ENCODE peak calls at places on chromosomes 11 and 22, in six cellular contexts. One of them, this sample, is unnamed.

GRCh38 chr11:102653744-102654291 is 28.7 kb upstream of the MMP20 start:
- DNase-seq in HCT116: no peak
- DNase-seq in WTC11: no peak
- DNase-seq in GM12878: no peak
- DNase-seq in H1: no peak
- DNase-seq in HepG2: no peak
- DNase-seq in this sample: no peak

GRCh38 chr22:38835888-38836301 is 7.9 kb downstream of the NPTXR start:
- DNase-seq in HCT116: no peak
- DNase-seq in WTC11: no peak
- DNase-seq in GM12878: no peak
- DNase-seq in H1: no peak
- DNase-seq in HepG2: no peak
- DNase-seq in this sample: no peak

GRCh38 chr22:42872821-42873220 is 15.7 kb upstream of the ARFGAP3 start:
- DNase-seq in HCT116: no peak
- DNase-seq in WTC11: no peak
- DNase-seq in GM12878: no peak
- DNase-seq in H1: no peak
- DNase-seq in HepG2: no peak
- DNase-seq in this sample: no peak

GRCh38 chr11:68271781-68272608 is at the start of gene C11orf24:
- DNase-seq in HCT116: peak; percentile 79
- DNase-seq in WTC11: peak; percentile 93
- DNase-seq in GM12878: peak; percentile 82
- DNase-seq in H1: peak; percentile 95
- DNase-seq in HepG2: peak; percentile 84
- DNase-seq in this sample: peak; percentile 95

GRCh38 chr11:67098799-67099198 is 20.3 kb upstream of the KDM2A start:
- DNase-seq in HCT116: no peak
- DNase-seq in WTC11: no peak
- DNase-seq in GM12878: no peak
- DNase-seq in H1: no peak
- DNase-seq in HepG2: no peak
- DNase-seq in this sample: no peak

GRCh38 chr11:132631956-132632355 is 900.3 kb downstream of the OPCML start:
- DNase-seq in HCT116: no peak
- DNase-seq in WTC11: no peak
- DNase-seq in GM12878: no peak
- DNase-seq in H1: no peak
- DNase-seq in HepG2: no peak
- DNase-seq in this sample: no peak

GRCh38 chr11:134068829-134069425 is at the start of gene JAM3:
- DNase-seq in HCT116: no peak
- DNase-seq in WTC11: peak; percentile 99
- DNase-seq in GM12878: peak; percentile 25
- DNase-seq in H1: peak; percentile 99
- DNase-seq in HepG2: peak; percentile 83
- DNase-seq in this sample: peak; percentile 87

GRCh38 chr11:61968758-61969390 is 1.4 kb upstream of the FTH1 start:
- DNase-seq in HCT116: no peak
- DNase-seq in WTC11: no peak
- DNase-seq in GM12878: no peak
- DNase-seq in H1: no peak
- DNase-seq in HepG2: no peak
- DNase-seq in this sample: no peak

GRCh38 chr22:20550851-20551744 is 43.7 kb downstream of the MED15 start:
- DNase-seq in HCT116: no peak
- DNase-seq in WTC11: peak; percentile 25
- DNase-seq in GM12878: peak; percentile 12
- DNase-seq in H1: no peak
- DNase-seq in HepG2: no peak
- DNase-seq in this sample: no peak

GRCh38 chr11:15195454-15196200 is 80.9 kb downstream of the INSC start:
- DNase-seq in HCT116: no peak
- DNase-seq in WTC11: no peak
- DNase-seq in GM12878: no peak
- DNase-seq in H1: peak; percentile 22
- DNase-seq in HepG2: peak; percentile 55
- DNase-seq in this sample: no peak

GRCh38 chr22:29470159-29470855 is 9.7 kb upstream of the NEFH start:
- DNase-seq in HCT116: peak; percentile 62
- DNase-seq in WTC11: peak; percentile 95
- DNase-seq in GM12878: no peak
- DNase-seq in H1: peak; percentile 99
- DNase-seq in HepG2: peak; percentile 26
- DNase-seq in this sample: peak; percentile 78

GRCh38 chr22:24926428-24926725 is 20.1 kb downstream of the LHFPL7 start:
- DNase-seq in HCT116: no peak
- DNase-seq in WTC11: no peak
- DNase-seq in GM12878: no peak
- DNase-seq in H1: no peak
- DNase-seq in HepG2: no peak
- DNase-seq in this sample: no peak

GRCh38 chr11:8988329-8989234 is 15.2 kb downstream of the NRIP3 start:
- DNase-seq in HCT116: no peak
- DNase-seq in WTC11: no peak
- DNase-seq in GM12878: no peak
- DNase-seq in H1: no peak
- DNase-seq in HepG2: no peak
- DNase-seq in this sample: peak; percentile 93

GRCh38 chr11:132072880-132073213 is 702.4 kb downstream of the NTM start:
- DNase-seq in HCT116: no peak
- DNase-seq in WTC11: no peak
- DNase-seq in GM12878: no peak
- DNase-seq in H1: no peak
- DNase-seq in HepG2: no peak
- DNase-seq in this sample: no peak

GRCh38 chr22:49961601-49962011 is 1.0 kb downstream of the PIM3 start:
- DNase-seq in HCT116: no peak
- DNase-seq in WTC11: peak; percentile 48
- DNase-seq in GM12878: no peak
- DNase-seq in H1: no peak
- DNase-seq in HepG2: no peak
- DNase-seq in this sample: no peak

GRCh38 chr11:71356904-71357303 is 91.3 kb downstream of the DHCR7 start:
- DNase-seq in HCT116: no peak
- DNase-seq in WTC11: no peak
- DNase-seq in GM12878: no peak
- DNase-seq in H1: no peak
- DNase-seq in HepG2: no peak
- DNase-seq in this sample: no peak

GRCh38 chr22:45341503-45341902 is 31.8 kb downstream of the FAM118A start:
- DNase-seq in HCT116: no peak
- DNase-seq in WTC11: no peak
- DNase-seq in GM12878: no peak
- DNase-seq in H1: no peak
- DNase-seq in HepG2: no peak
- DNase-seq in this sample: no peak

GRCh38 chr11:121207485-121208115 is 85.0 kb upstream of the SC5D start:
- DNase-seq in HCT116: no peak
- DNase-seq in WTC11: no peak
- DNase-seq in GM12878: peak; percentile 50
- DNase-seq in H1: no peak
- DNase-seq in HepG2: no peak
- DNase-seq in this sample: no peak

GRCh38 chr11:18046116-18046777 is at the start of gene TPH1:
- DNase-seq in HCT116: no peak
- DNase-seq in WTC11: peak; percentile 68
- DNase-seq in GM12878: no peak
- DNase-seq in H1: peak; percentile 75
- DNase-seq in HepG2: no peak
- DNase-seq in this sample: peak; percentile 12

GRCh38 chr11:45045692-45046471 is 95.2 kb upstream of the TP53I11 start:
- DNase-seq in HCT116: peak; percentile 6
- DNase-seq in WTC11: no peak
- DNase-seq in GM12878: no peak
- DNase-seq in H1: no peak
- DNase-seq in HepG2: no peak
- DNase-seq in this sample: no peak

GRCh38 chr11:134503104-134503503 is 91.1 kb upstream of the B3GAT1 start:
- DNase-seq in HCT116: no peak
- DNase-seq in WTC11: peak; percentile 30
- DNase-seq in GM12878: no peak
- DNase-seq in H1: no peak
- DNase-seq in HepG2: no peak
- DNase-seq in this sample: no peak

GRCh38 chr11:72294566-72295395 is 50.8 kb upstream of the PHOX2A start:
- DNase-seq in HCT116: no peak
- DNase-seq in WTC11: no peak
- DNase-seq in GM12878: no peak
- DNase-seq in H1: peak; percentile 31
- DNase-seq in HepG2: no peak
- DNase-seq in this sample: no peak

GRCh38 chr11:35114901-35115687 is 23.9 kb upstream of the CD44 start:
- DNase-seq in HCT116: no peak
- DNase-seq in WTC11: no peak
- DNase-seq in GM12878: no peak
- DNase-seq in H1: no peak
- DNase-seq in HepG2: no peak
- DNase-seq in this sample: no peak

GRCh38 chr11:67640758-67641113 is 1.2 kb upstream of the TBX10 start:
- DNase-seq in HCT116: no peak
- DNase-seq in WTC11: peak; percentile 7
- DNase-seq in GM12878: no peak
- DNase-seq in H1: no peak
- DNase-seq in HepG2: no peak
- DNase-seq in this sample: no peak

GRCh38 chr22:32069579-32070372 is 26.7 kb downstream of the SLC5A1 start:
- DNase-seq in HCT116: no peak
- DNase-seq in WTC11: no peak
- DNase-seq in GM12878: no peak
- DNase-seq in H1: no peak
- DNase-seq in HepG2: no peak
- DNase-seq in this sample: no peak

GRCh38 chr11:13140028-13140870 is 131.1 kb downstream of the RASSF10 start:
- DNase-seq in HCT116: no peak
- DNase-seq in WTC11: no peak
- DNase-seq in GM12878: peak; percentile 57
- DNase-seq in H1: no peak
- DNase-seq in HepG2: peak; percentile 100
- DNase-seq in this sample: no peak

GRCh38 chr11:120536797-120537169 is 25.2 kb downstream of the GRIK4 start:
- DNase-seq in HCT116: no peak
- DNase-seq in WTC11: no peak
- DNase-seq in GM12878: no peak
- DNase-seq in H1: no peak
- DNase-seq in HepG2: no peak
- DNase-seq in this sample: no peak

GRCh38 chr11:17802491-17802890 is 67.9 kb downstream of the KCNC1 start:
- DNase-seq in HCT116: no peak
- DNase-seq in WTC11: no peak
- DNase-seq in GM12878: no peak
- DNase-seq in H1: no peak
- DNase-seq in HepG2: no peak
- DNase-seq in this sample: no peak

GRCh38 chr22:37210041-37210803 is 2.1 kb downstream of the SSTR3 start:
- DNase-seq in HCT116: no peak
- DNase-seq in WTC11: no peak
- DNase-seq in GM12878: no peak
- DNase-seq in H1: no peak
- DNase-seq in HepG2: no peak
- DNase-seq in this sample: no peak

GRCh38 chr22:44297662-44298061 is 15.1 kb downstream of the SHISAL1 start:
- DNase-seq in HCT116: no peak
- DNase-seq in WTC11: no peak
- DNase-seq in GM12878: no peak
- DNase-seq in H1: no peak
- DNase-seq in HepG2: no peak
- DNase-seq in this sample: no peak
- TF ChIP-seq ATF3 in HCT116: no peak
- TF ChIP-seq ATF3 in WTC11: no peak
- TF ChIP-seq ATF3 in GM12878: no peak
- TF ChIP-seq ATF3 in H1: no peak
- TF ChIP-seq ATF3 in HepG2: no peak
- TF ChIP-seq ATF3 in this sample: no peak

GRCh38 chr11:1807628-1807995 is 27.2 kb upstream of the SYT8 start:
- DNase-seq in HCT116: no peak
- DNase-seq in WTC11: no peak
- DNase-seq in GM12878: no peak
- DNase-seq in H1: no peak
- DNase-seq in HepG2: no peak
- DNase-seq in this sample: no peak

GRCh38 chr11:1810761-1811160 is 24.0 kb upstream of the SYT8 start:
- DNase-seq in HCT116: no peak
- DNase-seq in WTC11: no peak
- DNase-seq in GM12878: no peak
- DNase-seq in H1: no peak
- DNase-seq in HepG2: no peak
- DNase-seq in this sample: no peak

GRCh38 chr11:1803246-1803645 is 31.5 kb upstream of the SYT8 start:
- DNase-seq in HCT116: no peak
- DNase-seq in WTC11: no peak
- DNase-seq in GM12878: no peak
- DNase-seq in H1: no peak
- DNase-seq in HepG2: no peak
- DNase-seq in this sample: no peak

GRCh38 chr11:1805525-1805924 is 29.3 kb upstream of the SYT8 start:
- DNase-seq in HCT116: no peak
- DNase-seq in WTC11: no peak
- DNase-seq in GM12878: no peak
- DNase-seq in H1: no peak
- DNase-seq in HepG2: no peak
- DNase-seq in this sample: no peak
- TF ChIP-seq ATF3 in HCT116: no peak
- TF ChIP-seq ATF3 in WTC11: no peak
- TF ChIP-seq ATF3 in GM12878: no peak
- TF ChIP-seq ATF3 in H1: no peak
- TF ChIP-seq ATF3 in HepG2: no peak
- TF ChIP-seq ATF3 in this sample: no peak

DNA sequence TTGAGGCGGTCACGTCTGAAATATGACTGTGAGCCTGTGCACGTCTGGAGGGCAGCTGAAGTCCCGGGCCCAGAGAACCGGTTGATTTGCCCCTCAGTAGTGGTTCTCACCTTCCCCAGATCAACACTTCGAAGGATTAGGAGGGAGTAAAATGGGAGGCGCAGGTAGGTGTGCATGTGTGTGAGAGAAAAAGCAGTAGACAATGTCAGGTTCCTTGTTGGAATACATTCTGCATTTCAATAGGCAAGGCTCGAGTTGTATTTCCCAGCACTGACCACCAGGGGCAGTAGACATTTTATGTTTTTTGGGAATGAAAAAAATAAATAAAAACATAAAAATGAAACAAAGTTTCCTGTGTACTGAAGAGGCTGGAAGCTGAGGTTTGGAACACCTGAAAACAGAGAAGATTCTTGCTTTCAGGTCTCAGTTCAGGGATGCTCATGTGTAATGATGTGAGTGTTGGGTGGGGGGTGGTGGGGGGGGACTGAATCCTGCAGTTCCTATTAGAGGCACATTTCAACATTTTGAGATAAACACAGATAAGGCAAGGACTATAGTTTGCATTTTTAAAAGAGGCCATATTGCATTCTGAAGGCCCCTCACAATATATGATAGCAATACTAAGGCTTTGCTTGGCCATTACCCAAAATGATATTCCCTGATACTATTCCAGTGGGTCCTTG is 333.9 kb downstream of the CADM1 start:
- DNase-seq in HCT116: no peak
- DNase-seq in WTC11: peak; percentile 60
- DNase-seq in GM12878: no peak
- DNase-seq in H1: peak; percentile 68
- DNase-seq in HepG2: peak; percentile 18
- DNase-seq in this sample: peak; percentile 30
- TF ChIP-seq ATF3 in HCT116: no peak
- TF ChIP-seq ATF3 in WTC11: no peak
- TF ChIP-seq ATF3 in GM12878: no peak
- TF ChIP-seq ATF3 in H1: no peak
- TF ChIP-seq ATF3 in HepG2: no peak
- TF ChIP-seq ATF3 in this sample: no peak

GRCh38 chr11:119222308-119222707 is 16.2 kb downstream of the CBL start:
- DNase-seq in HCT116: no peak
- DNase-seq in WTC11: no peak
- DNase-seq in GM12878: no peak
- DNase-seq in H1: no peak
- DNase-seq in HepG2: no peak
- DNase-seq in this sample: no peak
- TF ChIP-seq ATF3 in HCT116: no peak
- TF ChIP-seq ATF3 in WTC11: no peak
- TF ChIP-seq ATF3 in GM12878: no peak
- TF ChIP-seq ATF3 in H1: no peak
- TF ChIP-seq ATF3 in HepG2: no peak
- TF ChIP-seq ATF3 in this sample: no peak

This sample was measured in K562.